ENCODE peak calls at places on chromosomes 13 and 19, in eight cellular contexts. One of them, this sample, is unnamed.

GRCh38 chr13:48497669-48498068 is 35.2 kb downstream of the RCBTB2 start:
- DNase-seq in CD8-positive, alpha-beta T cell: no peak
- DNase-seq in heart left ventricle: no peak
- DNase-seq in body of pancreas: no peak
- DNase-seq in K562: no peak
- DNase-seq in H1: no peak
- DNase-seq in Peyer's patch: no peak
- DNase-seq in substantia nigra: no peak
- DNase-seq in this sample: no peak

GRCh38 chr13:102128216-102128800 is 273.5 kb downstream of the FGF14 start:
- DNase-seq in CD8-positive, alpha-beta T cell: no peak
- DNase-seq in heart left ventricle: no peak
- DNase-seq in body of pancreas: no peak
- DNase-seq in K562: no peak
- DNase-seq in H1: no peak
- DNase-seq in Peyer's patch: no peak
- DNase-seq in substantia nigra: no peak
- DNase-seq in this sample: no peak

GRCh38 chr13:33870046-33870668 is 52.2 kb downstream of the RFC3 start:
- DNase-seq in CD8-positive, alpha-beta T cell: no peak
- DNase-seq in heart left ventricle: no peak
- DNase-seq in body of pancreas: peak; percentile 71
- DNase-seq in K562: no peak
- DNase-seq in H1: no peak
- DNase-seq in Peyer's patch: no peak
- DNase-seq in substantia nigra: no peak
- DNase-seq in this sample: no peak

GRCh38 chr13:20254076-20254475 is 22.0 kb upstream of the GJB6 start:
- DNase-seq in CD8-positive, alpha-beta T cell: no peak
- DNase-seq in heart left ventricle: no peak
- DNase-seq in body of pancreas: no peak
- DNase-seq in K562: no peak
- DNase-seq in H1: no peak
- DNase-seq in Peyer's patch: no peak
- DNase-seq in substantia nigra: no peak
- DNase-seq in this sample: no peak

GRCh38 chr19:35718345-35719041 is 690 bp downstream of the KMT2B start:
- DNase-seq in CD8-positive, alpha-beta T cell: peak; percentile 54
- DNase-seq in heart left ventricle: peak; percentile 68
- DNase-seq in body of pancreas: peak; percentile 63
- DNase-seq in K562: no peak
- DNase-seq in H1: peak; percentile 62
- DNase-seq in Peyer's patch: peak; percentile 64
- DNase-seq in substantia nigra: peak; percentile 23
- DNase-seq in this sample: peak; percentile 50

GRCh38 chr13:107586216-107586615 is 629.1 kb downstream of the LIG4 start:
- DNase-seq in CD8-positive, alpha-beta T cell: no peak
- DNase-seq in heart left ventricle: no peak
- DNase-seq in body of pancreas: no peak
- DNase-seq in K562: no peak
- DNase-seq in H1: no peak
- DNase-seq in Peyer's patch: no peak
- DNase-seq in substantia nigra: no peak
- DNase-seq in this sample: no peak

GRCh38 chr13:113954046-113954841 is 19.6 kb downstream of the C13orf46 start:
- DNase-seq in CD8-positive, alpha-beta T cell: peak; percentile 10
- DNase-seq in heart left ventricle: peak; percentile 23
- DNase-seq in body of pancreas: no peak
- DNase-seq in K562: no peak
- DNase-seq in H1: no peak
- DNase-seq in Peyer's patch: no peak
- DNase-seq in substantia nigra: no peak
- DNase-seq in this sample: no peak

GRCh38 chr13:84641491-84641890 is 759.2 kb upstream of the SLITRK1 start:
- DNase-seq in CD8-positive, alpha-beta T cell: no peak
- DNase-seq in heart left ventricle: no peak
- DNase-seq in body of pancreas: no peak
- DNase-seq in K562: no peak
- DNase-seq in H1: no peak
- DNase-seq in Peyer's patch: no peak
- DNase-seq in substantia nigra: no peak
- DNase-seq in this sample: no peak

GRCh38 chr19:6271721-6272410 is 7.9 kb downstream of the MLLT1 start:
- DNase-seq in CD8-positive, alpha-beta T cell: no peak
- DNase-seq in heart left ventricle: peak; percentile 94
- DNase-seq in body of pancreas: peak; percentile 79
- DNase-seq in K562: peak; percentile 79
- DNase-seq in H1: no peak
- DNase-seq in Peyer's patch: peak; percentile 62
- DNase-seq in substantia nigra: peak; percentile 64
- DNase-seq in this sample: no peak

GRCh38 chr13:56459291-56459690 is 681.4 kb upstream of the PRR20A start:
- DNase-seq in CD8-positive, alpha-beta T cell: no peak
- DNase-seq in heart left ventricle: no peak
- DNase-seq in body of pancreas: no peak
- DNase-seq in K562: no peak
- DNase-seq in H1: no peak
- DNase-seq in Peyer's patch: no peak
- DNase-seq in substantia nigra: no peak
- DNase-seq in this sample: no peak

GRCh38 chr19:54955356-54955755 is 8.0 kb upstream of the NLRP7 start:
- DNase-seq in CD8-positive, alpha-beta T cell: no peak
- DNase-seq in heart left ventricle: no peak
- DNase-seq in body of pancreas: no peak
- DNase-seq in K562: no peak
- DNase-seq in H1: no peak
- DNase-seq in Peyer's patch: no peak
- DNase-seq in substantia nigra: no peak
- DNase-seq in this sample: no peak

GRCh38 chr13:105817011-105817410 is 718.5 kb downstream of the EFNB2 start:
- DNase-seq in CD8-positive, alpha-beta T cell: no peak
- DNase-seq in heart left ventricle: no peak
- DNase-seq in body of pancreas: no peak
- DNase-seq in K562: no peak
- DNase-seq in H1: peak; percentile 48
- DNase-seq in Peyer's patch: no peak
- DNase-seq in substantia nigra: no peak
- DNase-seq in this sample: no peak

GRCh38 chr19:34220472-34221063 is 33.8 kb upstream of the GARRE1 start:
- DNase-seq in CD8-positive, alpha-beta T cell: peak; percentile 44
- DNase-seq in heart left ventricle: peak; percentile 55
- DNase-seq in body of pancreas: peak; percentile 77
- DNase-seq in K562: peak; percentile 67
- DNase-seq in H1: peak; percentile 73
- DNase-seq in Peyer's patch: no peak
- DNase-seq in substantia nigra: peak; percentile 66
- DNase-seq in this sample: peak; percentile 39

GRCh38 chr13:20140487-20140886 is 20.4 kb downstream of the GJA3 start:
- DNase-seq in CD8-positive, alpha-beta T cell: no peak
- DNase-seq in heart left ventricle: no peak
- DNase-seq in body of pancreas: no peak
- DNase-seq in K562: no peak
- DNase-seq in H1: no peak
- DNase-seq in Peyer's patch: no peak
- DNase-seq in substantia nigra: no peak
- DNase-seq in this sample: no peak

GRCh38 chr19:3547301-3547731 is 8.3 kb downstream of the TEKTIP1 start:
- DNase-seq in CD8-positive, alpha-beta T cell: no peak
- DNase-seq in heart left ventricle: no peak
- DNase-seq in body of pancreas: no peak
- DNase-seq in K562: no peak
- DNase-seq in H1: no peak
- DNase-seq in Peyer's patch: no peak
- DNase-seq in substantia nigra: peak; percentile 31
- DNase-seq in this sample: no peak

GRCh38 chr13:112905990-112906641 is 62.9 kb upstream of the MCF2L start:
- DNase-seq in CD8-positive, alpha-beta T cell: no peak
- DNase-seq in heart left ventricle: no peak
- DNase-seq in body of pancreas: no peak
- DNase-seq in K562: no peak
- DNase-seq in H1: peak; percentile 67
- DNase-seq in Peyer's patch: no peak
- DNase-seq in substantia nigra: no peak
- DNase-seq in this sample: no peak

GRCh38 chr13:102392810-102393209 is 9.0 kb downstream of the FGF14 start:
- DNase-seq in CD8-positive, alpha-beta T cell: no peak
- DNase-seq in heart left ventricle: no peak
- DNase-seq in body of pancreas: no peak
- DNase-seq in K562: no peak
- DNase-seq in H1: no peak
- DNase-seq in Peyer's patch: no peak
- DNase-seq in substantia nigra: no peak
- DNase-seq in this sample: no peak

GRCh38 chr13:107864543-107865460 is 350.5 kb downstream of the LIG4 start:
- DNase-seq in CD8-positive, alpha-beta T cell: no peak
- DNase-seq in heart left ventricle: no peak
- DNase-seq in body of pancreas: peak; percentile 23
- DNase-seq in K562: peak; percentile 66
- DNase-seq in H1: no peak
- DNase-seq in Peyer's patch: no peak
- DNase-seq in substantia nigra: peak; percentile 12
- DNase-seq in this sample: no peak

GRCh38 chr13:24500977-24501376 is 11.6 kb downstream of the PARP4 start:
- DNase-seq in CD8-positive, alpha-beta T cell: no peak
- DNase-seq in heart left ventricle: no peak
- DNase-seq in body of pancreas: no peak
- DNase-seq in K562: no peak
- DNase-seq in H1: no peak
- DNase-seq in Peyer's patch: no peak
- DNase-seq in substantia nigra: no peak
- DNase-seq in this sample: no peak

GRCh38 chr13:77985866-77986636 is 67.4 kb upstream of the EDNRB start:
- DNase-seq in CD8-positive, alpha-beta T cell: no peak
- DNase-seq in heart left ventricle: peak; percentile 25
- DNase-seq in body of pancreas: no peak
- DNase-seq in K562: no peak
- DNase-seq in H1: no peak
- DNase-seq in Peyer's patch: no peak
- DNase-seq in substantia nigra: no peak
- DNase-seq in this sample: no peak

DNA sequence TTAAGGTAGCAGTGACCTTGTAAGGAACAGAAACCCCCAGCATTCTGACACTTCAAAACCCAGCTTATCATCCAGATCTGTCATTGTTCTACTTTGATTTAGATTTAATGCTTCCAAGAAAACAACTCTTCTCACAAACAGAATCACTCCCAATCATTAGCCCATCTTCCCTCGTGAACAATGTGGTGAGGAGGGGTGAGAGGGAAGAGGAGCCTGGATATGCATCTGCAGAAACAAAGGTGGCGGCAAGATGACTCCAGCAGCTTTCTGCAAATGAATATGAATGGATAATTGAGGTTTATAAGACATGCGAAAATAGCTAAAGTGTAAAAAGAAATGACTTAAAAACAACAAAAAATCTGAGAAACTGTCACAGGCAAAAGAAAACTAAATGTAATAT is 859.9 kb upstream of the SLC10A2 start:
- DNase-seq in CD8-positive, alpha-beta T cell: no peak
- DNase-seq in heart left ventricle: no peak
- DNase-seq in body of pancreas: no peak
- DNase-seq in K562: no peak
- DNase-seq in H1: no peak
- DNase-seq in Peyer's patch: no peak
- DNase-seq in substantia nigra: no peak
- DNase-seq in this sample: no peak
- H3K27ac ChIP-seq in CD8-positive, alpha-beta T cell: no peak overlapping the region
- H3K27ac ChIP-seq in heart left ventricle: no peak overlapping the region
- H3K27ac ChIP-seq in body of pancreas: no peak overlapping the region
- H3K27ac ChIP-seq in K562: no peak overlapping the region
- H3K27ac ChIP-seq in H1: no peak overlapping the region
- H3K27ac ChIP-seq in Peyer's patch: no peak overlapping the region
- H3K27ac ChIP-seq in substantia nigra: no peak overlapping the region
- H3K27ac ChIP-seq in this sample: no peak overlapping the region

GRCh38 chr13:109152941-109153340 is 523.5 kb downstream of the MYO16 start:
- DNase-seq in CD8-positive, alpha-beta T cell: no peak
- DNase-seq in heart left ventricle: no peak
- DNase-seq in body of pancreas: no peak
- DNase-seq in K562: no peak
- DNase-seq in H1: no peak
- DNase-seq in Peyer's patch: no peak
- DNase-seq in substantia nigra: no peak
- DNase-seq in this sample: no peak
- H3K27ac ChIP-seq in CD8-positive, alpha-beta T cell: no peak overlapping the region
- H3K27ac ChIP-seq in heart left ventricle: no peak overlapping the region
- H3K27ac ChIP-seq in body of pancreas: no peak overlapping the region
- H3K27ac ChIP-seq in K562: no peak overlapping the region
- H3K27ac ChIP-seq in H1: no peak overlapping the region
- H3K27ac ChIP-seq in Peyer's patch: no peak overlapping the region
- H3K27ac ChIP-seq in substantia nigra: no peak overlapping the region
- H3K27ac ChIP-seq in this sample: no peak overlapping the region

GRCh38 chr13:21673592-21674270 is 2.9 kb downstream of the FGF9 start:
- DNase-seq in CD8-positive, alpha-beta T cell: peak; percentile 51
- DNase-seq in heart left ventricle: peak; percentile 53
- DNase-seq in body of pancreas: peak; percentile 73
- DNase-seq in K562: peak; percentile 35
- DNase-seq in H1: peak; percentile 82
- DNase-seq in Peyer's patch: peak; percentile 81
- DNase-seq in substantia nigra: peak; percentile 26
- DNase-seq in this sample: peak; percentile 63
- H3K27ac ChIP-seq in CD8-positive, alpha-beta T cell: no peak overlapping the region
- H3K27ac ChIP-seq in heart left ventricle: peak overlapping the region; percentile 80
- H3K27ac ChIP-seq in body of pancreas: peak overlapping the region; percentile 74
- H3K27ac ChIP-seq in K562: no peak overlapping the region
- H3K27ac ChIP-seq in H1: no peak overlapping the region
- H3K27ac ChIP-seq in Peyer's patch: peak overlapping the region; percentile 66
- H3K27ac ChIP-seq in substantia nigra: no peak overlapping the region
- H3K27ac ChIP-seq in this sample: no peak overlapping the region

GRCh38 chr19:52741951-52742485 is 7.2 kb upstream of the ZNF611 start:
- DNase-seq in CD8-positive, alpha-beta T cell: no peak
- DNase-seq in heart left ventricle: no peak
- DNase-seq in body of pancreas: no peak
- DNase-seq in K562: no peak
- DNase-seq in H1: no peak
- DNase-seq in Peyer's patch: no peak
- DNase-seq in substantia nigra: no peak
- DNase-seq in this sample: no peak

GRCh38 chr19:52748336-52748950 is 13.6 kb upstream of the ZNF611 start:
- DNase-seq in CD8-positive, alpha-beta T cell: peak; percentile 33
- DNase-seq in heart left ventricle: no peak
- DNase-seq in body of pancreas: no peak
- DNase-seq in K562: no peak
- DNase-seq in H1: no peak
- DNase-seq in Peyer's patch: no peak
- DNase-seq in substantia nigra: no peak
- DNase-seq in this sample: peak; percentile 30

GRCh38 chr19:52739576-52739975 is 4.7 kb upstream of the ZNF611 start:
- DNase-seq in CD8-positive, alpha-beta T cell: no peak
- DNase-seq in heart left ventricle: no peak
- DNase-seq in body of pancreas: no peak
- DNase-seq in K562: peak; percentile 51
- DNase-seq in H1: no peak
- DNase-seq in Peyer's patch: no peak
- DNase-seq in substantia nigra: no peak
- DNase-seq in this sample: no peak

DNA sequence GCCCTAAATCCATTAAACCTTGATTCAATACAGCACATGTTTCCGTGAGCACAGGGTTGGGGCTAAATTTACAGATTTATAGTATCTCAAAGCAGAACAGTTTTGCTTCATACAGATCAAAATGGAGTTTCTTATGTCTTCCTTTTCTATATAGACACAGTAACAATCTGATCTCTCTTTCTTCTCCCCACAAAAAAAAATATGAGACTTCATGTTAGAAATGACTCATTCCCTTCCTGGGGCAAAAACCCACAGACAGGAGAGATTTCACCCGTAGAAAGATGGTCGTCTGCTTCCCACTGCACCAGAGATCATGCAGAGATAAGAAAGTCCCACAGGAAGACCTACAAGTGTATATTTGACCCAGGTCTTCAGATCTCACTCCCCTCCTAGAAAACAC is 7.7 kb upstream of the ZNF611 start:
- DNase-seq in CD8-positive, alpha-beta T cell: no peak
- DNase-seq in heart left ventricle: no peak
- DNase-seq in body of pancreas: no peak
- DNase-seq in K562: no peak
- DNase-seq in H1: no peak
- DNase-seq in Peyer's patch: no peak
- DNase-seq in substantia nigra: no peak
- DNase-seq in this sample: no peak
- H3K27ac ChIP-seq in CD8-positive, alpha-beta T cell: no peak overlapping the region
- H3K27ac ChIP-seq in heart left ventricle: no peak overlapping the region
- H3K27ac ChIP-seq in body of pancreas: no peak overlapping the region
- H3K27ac ChIP-seq in K562: no peak overlapping the region
- H3K27ac ChIP-seq in H1: no peak overlapping the region
- H3K27ac ChIP-seq in Peyer's patch: no peak overlapping the region
- H3K27ac ChIP-seq in substantia nigra: no peak overlapping the region
- H3K27ac ChIP-seq in this sample: no peak overlapping the region